ENCODE peak calls at places on chromosome 17, in seven cellular contexts. One of them, this sample, is unnamed.

GRCh38 chr17:75153854-75154194 is 488 bp downstream of the JPT1 start:
- DNase-seq in NCI-H774: no peak
- DNase-seq in erythroblast: peak; percentile 66
- DNase-seq in T follicular helper cell: no peak
- DNase-seq in AG10803: no peak
- DNase-seq in GM03348: peak; percentile 33
- DNase-seq in activated CD4-positive, alpha-beta T cell treated with anti-CD3 and anti-CD28 coated beads, Interleukin-2, amount 50 U/mL, for 1 hour: no peak
- DNase-seq in this sample: no peak

GRCh38 chr17:83131268-83132011 is 52.0 kb downstream of the METRNL start:
- DNase-seq in T follicular helper cell: no peak
- DNase-seq in AG10803: no peak
- DNase-seq in NCI-H774: no peak
- DNase-seq in GM03348: no peak
- DNase-seq in activated CD4-positive, alpha-beta T cell treated with anti-CD3 and anti-CD28 coated beads, Interleukin-2, amount 50 U/mL, for 1 hour: no peak
- DNase-seq in erythroblast: peak; percentile 71
- DNase-seq in this sample: no peak

GRCh38 chr17:80862341-80862969 is 129.2 kb upstream of the CHMP6 start:
- DNase-seq in erythroblast: no peak
- DNase-seq in NCI-H774: no peak
- DNase-seq in GM03348: no peak
- DNase-seq in T follicular helper cell: no peak
- DNase-seq in activated CD4-positive, alpha-beta T cell treated with anti-CD3 and anti-CD28 coated beads, Interleukin-2, amount 50 U/mL, for 1 hour: no peak
- DNase-seq in AG10803: no peak
- DNase-seq in this sample: no peak

GRCh38 chr17:58161566-58161965 is 5.2 kb upstream of the OR4D2 start:
- DNase-seq in AG10803: no peak
- DNase-seq in erythroblast: no peak
- DNase-seq in activated CD4-positive, alpha-beta T cell treated with anti-CD3 and anti-CD28 coated beads, Interleukin-2, amount 50 U/mL, for 1 hour: no peak
- DNase-seq in GM03348: no peak
- DNase-seq in NCI-H774: no peak
- DNase-seq in T follicular helper cell: no peak
- DNase-seq in this sample: no peak

GRCh38 chr17:51667722-51668083 is 407.4 kb downstream of the UTP18 start:
- DNase-seq in NCI-H774: no peak
- DNase-seq in T follicular helper cell: no peak
- DNase-seq in erythroblast: no peak
- DNase-seq in AG10803: no peak
- DNase-seq in GM03348: no peak
- DNase-seq in activated CD4-positive, alpha-beta T cell treated with anti-CD3 and anti-CD28 coated beads, Interleukin-2, amount 50 U/mL, for 1 hour: no peak
- DNase-seq in this sample: no peak

GRCh38 chr17:65589321-65589720 is 27.9 kb upstream of the AXIN2 start:
- DNase-seq in erythroblast: no peak
- DNase-seq in activated CD4-positive, alpha-beta T cell treated with anti-CD3 and anti-CD28 coated beads, Interleukin-2, amount 50 U/mL, for 1 hour: no peak
- DNase-seq in AG10803: peak; percentile 57
- DNase-seq in NCI-H774: no peak
- DNase-seq in T follicular helper cell: no peak
- DNase-seq in GM03348: no peak
- DNase-seq in this sample: no peak

GRCh38 chr17:39695089-39695474 is 4.8 kb upstream of the ERBB2 start:
- DNase-seq in erythroblast: no peak
- DNase-seq in T follicular helper cell: no peak
- DNase-seq in NCI-H774: no peak
- DNase-seq in activated CD4-positive, alpha-beta T cell treated with anti-CD3 and anti-CD28 coated beads, Interleukin-2, amount 50 U/mL, for 1 hour: no peak
- DNase-seq in AG10803: no peak
- DNase-seq in GM03348: no peak
- DNase-seq in this sample: no peak

GRCh38 chr17:16583781-16584180 is 14.8 kb upstream of the ZNF287 start:
- DNase-seq in NCI-H774: no peak
- DNase-seq in erythroblast: no peak
- DNase-seq in T follicular helper cell: no peak
- DNase-seq in AG10803: no peak
- DNase-seq in activated CD4-positive, alpha-beta T cell treated with anti-CD3 and anti-CD28 coated beads, Interleukin-2, amount 50 U/mL, for 1 hour: no peak
- DNase-seq in GM03348: no peak
- DNase-seq in this sample: no peak

GRCh38 chr17:6075845-6076244 is 5.7 kb downstream of the WSCD1 start:
- DNase-seq in NCI-H774: no peak
- DNase-seq in AG10803: no peak
- DNase-seq in T follicular helper cell: no peak
- DNase-seq in erythroblast: no peak
- DNase-seq in activated CD4-positive, alpha-beta T cell treated with anti-CD3 and anti-CD28 coated beads, Interleukin-2, amount 50 U/mL, for 1 hour: no peak
- DNase-seq in GM03348: no peak
- DNase-seq in this sample: no peak